ENCODE peak calls at places on chromosome 20, in seven cellular contexts. One of them, this sample, is unnamed.

GRCh38 chr20:63191400-63191799 is 24.5 kb downstream of the YTHDF1 start:
- DNase-seq in BJ: no peak
- DNase-seq in brain microvascular endothelial cell: no peak
- DNase-seq in neural progenitor cell: no peak
- DNase-seq in OCI-LY7: no peak
- DNase-seq in foreskin keratinocyte: peak
- DNase-seq in lower lobe of right lung: peak
- DNase-seq in this sample: no peak

GRCh38 chr20:35008411-35009342 is 53.0 kb downstream of the MYH7B start:
- DNase-seq in neural progenitor cell: no peak
- DNase-seq in lower lobe of right lung: no peak
- DNase-seq in foreskin keratinocyte: no peak
- DNase-seq in brain microvascular endothelial cell: no peak
- DNase-seq in OCI-LY7: no peak
- DNase-seq in BJ: no peak
- DNase-seq in this sample: no peak

GRCh38 chr20:31606928-31607639 is 2.0 kb downstream of the ID1 start:
- DNase-seq in lower lobe of right lung: peak
- DNase-seq in OCI-LY7: no peak
- DNase-seq in brain microvascular endothelial cell: no peak
- DNase-seq in neural progenitor cell: peak
- DNase-seq in BJ: no peak
- DNase-seq in foreskin keratinocyte: no peak
- DNase-seq in this sample: no peak

GRCh38 chr20:38167851-38168760 is 3.0 kb upstream of the TGM2 start:
- DNase-seq in OCI-LY7: no peak
- DNase-seq in foreskin keratinocyte: peak
- DNase-seq in brain microvascular endothelial cell: peak
- DNase-seq in BJ: peak
- DNase-seq in lower lobe of right lung: peak
- DNase-seq in neural progenitor cell: peak
- DNase-seq in this sample: no peak

GRCh38 chr20:37342231-37343177 is 3.4 kb upstream of the SRC start:
- DNase-seq in neural progenitor cell: peak
- DNase-seq in lower lobe of right lung: no peak
- DNase-seq in brain microvascular endothelial cell: no peak
- DNase-seq in OCI-LY7: peak
- DNase-seq in foreskin keratinocyte: no peak
- DNase-seq in BJ: no peak
- DNase-seq in this sample: no peak

GRCh38 chr20:64247970-64248841 is 7.3 kb upstream of the PCMTD2 start:
- DNase-seq in brain microvascular endothelial cell: no peak
- DNase-seq in neural progenitor cell: peak
- DNase-seq in BJ: no peak
- DNase-seq in foreskin keratinocyte: no peak
- DNase-seq in OCI-LY7: no peak
- DNase-seq in lower lobe of right lung: no peak
- DNase-seq in this sample: no peak

GRCh38 chr20:36606171-36607116 is 865 bp downstream of the RAB5IF start:
- DNase-seq in brain microvascular endothelial cell: peak
- DNase-seq in foreskin keratinocyte: no peak
- DNase-seq in OCI-LY7: peak
- DNase-seq in lower lobe of right lung: peak
- DNase-seq in neural progenitor cell: peak
- DNase-seq in BJ: no peak
- DNase-seq in this sample: no peak

GRCh38 chr20:25025091-25025861 is 32.7 kb downstream of the ACSS1 start:
- DNase-seq in brain microvascular endothelial cell: no peak
- DNase-seq in lower lobe of right lung: no peak
- DNase-seq in neural progenitor cell: no peak
- DNase-seq in BJ: no peak
- DNase-seq in OCI-LY7: no peak
- DNase-seq in foreskin keratinocyte: no peak
- DNase-seq in this sample: no peak

GRCh38 chr20:57282691-57283361 is 16.4 kb upstream of the BMP7 start:
- DNase-seq in BJ: no peak
- DNase-seq in brain microvascular endothelial cell: no peak
- DNase-seq in neural progenitor cell: peak
- DNase-seq in OCI-LY7: no peak
- DNase-seq in lower lobe of right lung: no peak
- DNase-seq in foreskin keratinocyte: no peak
- DNase-seq in this sample: no peak

GRCh38 chr20:24672886-24673677 is 203.7 kb downstream of the SYNDIG1 start:
- DNase-seq in OCI-LY7: no peak
- DNase-seq in neural progenitor cell: no peak
- DNase-seq in brain microvascular endothelial cell: peak
- DNase-seq in foreskin keratinocyte: peak
- DNase-seq in BJ: peak
- DNase-seq in lower lobe of right lung: no peak
- DNase-seq in this sample: no peak

GRCh38 chr20:9025643-9026042 is 43.2 kb upstream of the PLCB4 start:
- DNase-seq in brain microvascular endothelial cell: peak
- DNase-seq in foreskin keratinocyte: peak
- DNase-seq in lower lobe of right lung: no peak
- DNase-seq in OCI-LY7: no peak
- DNase-seq in neural progenitor cell: no peak
- DNase-seq in BJ: no peak
- DNase-seq in this sample: no peak

GRCh38 chr20:19210426-19211155 is 1.9 kb upstream of the SLC24A3 start:
- DNase-seq in neural progenitor cell: no peak
- DNase-seq in BJ: peak
- DNase-seq in lower lobe of right lung: no peak
- DNase-seq in OCI-LY7: no peak
- DNase-seq in foreskin keratinocyte: no peak
- DNase-seq in brain microvascular endothelial cell: no peak
- DNase-seq in this sample: no peak

GRCh38 chr20:58086763-58087566 is 141.5 kb downstream of the ANKRD60 start:
- DNase-seq in foreskin keratinocyte: peak
- DNase-seq in lower lobe of right lung: no peak
- DNase-seq in BJ: no peak
- DNase-seq in brain microvascular endothelial cell: peak
- DNase-seq in neural progenitor cell: peak
- DNase-seq in OCI-LY7: peak
- DNase-seq in this sample: peak

GRCh38 chr20:57451356-57451755 is 60.2 kb downstream of the RBM38 start:
- DNase-seq in brain microvascular endothelial cell: no peak
- DNase-seq in foreskin keratinocyte: no peak
- DNase-seq in OCI-LY7: no peak
- DNase-seq in neural progenitor cell: no peak
- DNase-seq in lower lobe of right lung: no peak
- DNase-seq in BJ: no peak
- DNase-seq in this sample: no peak

GRCh38 chr20:4369798-4370124 is 351.9 kb upstream of the PRND start:
- DNase-seq in neural progenitor cell: no peak
- DNase-seq in brain microvascular endothelial cell: no peak
- DNase-seq in lower lobe of right lung: no peak
- DNase-seq in BJ: no peak
- DNase-seq in foreskin keratinocyte: peak
- DNase-seq in OCI-LY7: peak
- DNase-seq in this sample: peak

GRCh38 chr20:13862245-13862644 is 77.4 kb downstream of the NDUFAF5 start:
- DNase-seq in BJ: no peak
- DNase-seq in lower lobe of right lung: no peak
- DNase-seq in foreskin keratinocyte: no peak
- DNase-seq in neural progenitor cell: no peak
- DNase-seq in OCI-LY7: no peak
- DNase-seq in brain microvascular endothelial cell: no peak
- DNase-seq in this sample: no peak

GRCh38 chr20:52975024-52975732 is 3.0 kb downstream of the TSHZ2 start:
- DNase-seq in foreskin keratinocyte: no peak
- DNase-seq in lower lobe of right lung: no peak
- DNase-seq in BJ: no peak
- DNase-seq in OCI-LY7: no peak
- DNase-seq in neural progenitor cell: no peak
- DNase-seq in brain microvascular endothelial cell: no peak
- DNase-seq in this sample: no peak

GRCh38 chr20:3238616-3239025 is 369 bp downstream of the SLC4A11 start:
- DNase-seq in BJ: no peak
- DNase-seq in OCI-LY7: peak
- DNase-seq in neural progenitor cell: peak
- DNase-seq in foreskin keratinocyte: no peak
- DNase-seq in brain microvascular endothelial cell: no peak
- DNase-seq in lower lobe of right lung: no peak
- DNase-seq in this sample: peak

GRCh38 chr20:44001667-44002596 is 87.3 kb downstream of the TOX2 start:
- DNase-seq in lower lobe of right lung: no peak
- DNase-seq in neural progenitor cell: no peak
- DNase-seq in OCI-LY7: no peak
- DNase-seq in foreskin keratinocyte: no peak
- DNase-seq in brain microvascular endothelial cell: no peak
- DNase-seq in BJ: no peak
- DNase-seq in this sample: peak

GRCh38 chr20:60050193-60050960 is 92.2 kb downstream of the CDH26 start:
- DNase-seq in BJ: no peak
- DNase-seq in lower lobe of right lung: no peak
- DNase-seq in foreskin keratinocyte: peak
- DNase-seq in brain microvascular endothelial cell: no peak
- DNase-seq in neural progenitor cell: no peak
- DNase-seq in OCI-LY7: no peak
- DNase-seq in this sample: no peak

GRCh38 chr20:11181964-11182363 is 508.2 kb upstream of the JAG1 start:
- DNase-seq in lower lobe of right lung: no peak
- DNase-seq in BJ: no peak
- DNase-seq in foreskin keratinocyte: no peak
- DNase-seq in neural progenitor cell: no peak
- DNase-seq in OCI-LY7: no peak
- DNase-seq in brain microvascular endothelial cell: no peak
- DNase-seq in this sample: no peak
- TF ChIP-seq CTCF in lower lobe of right lung: no peak
- TF ChIP-seq CTCF in BJ: no peak
- TF ChIP-seq CTCF in foreskin keratinocyte: peak
- TF ChIP-seq CTCF in neural progenitor cell: no peak
- TF ChIP-seq CTCF in OCI-LY7: no peak
- TF ChIP-seq CTCF in brain microvascular endothelial cell: no peak
- TF ChIP-seq CTCF in this sample: no peak

GRCh38 chr20:21767200-21767738 is 61.8 kb downstream of the PAX1 start:
- DNase-seq in OCI-LY7: no peak
- DNase-seq in neural progenitor cell: no peak
- DNase-seq in foreskin keratinocyte: no peak
- DNase-seq in BJ: no peak
- DNase-seq in lower lobe of right lung: no peak
- DNase-seq in brain microvascular endothelial cell: no peak
- DNase-seq in this sample: no peak

DNA sequence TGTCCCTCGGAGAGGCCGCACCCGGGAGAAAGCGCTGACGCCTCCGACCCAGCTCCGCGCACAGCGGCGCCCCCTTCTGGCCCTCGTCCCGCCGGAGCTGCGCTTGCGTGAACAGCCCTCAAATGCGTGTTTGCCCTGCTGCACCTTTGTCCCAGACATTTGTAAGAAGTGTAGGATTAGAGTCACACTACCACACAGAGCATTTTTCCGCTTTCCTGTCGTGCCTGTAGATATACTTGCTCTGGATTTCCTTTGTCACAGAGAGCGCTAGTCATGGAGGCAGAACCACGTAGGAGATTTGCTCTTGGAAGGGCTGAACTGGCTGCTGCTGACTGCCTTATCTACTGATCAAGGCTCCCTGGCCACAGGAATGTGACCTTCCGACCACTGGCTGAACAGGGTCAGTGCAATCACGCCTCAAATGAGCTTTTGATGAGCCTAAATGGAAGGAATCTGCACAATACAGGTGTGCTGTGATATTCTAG is 62.3 kb downstream of the PAX1 start:
- DNase-seq in OCI-LY7: no peak
- DNase-seq in BJ: no peak
- DNase-seq in lower lobe of right lung: peak
- DNase-seq in brain microvascular endothelial cell: no peak
- DNase-seq in neural progenitor cell: peak
- DNase-seq in foreskin keratinocyte: no peak
- DNase-seq in this sample: no peak
- TF ChIP-seq CTCF in OCI-LY7: peak
- TF ChIP-seq CTCF in BJ: no peak
- TF ChIP-seq CTCF in lower lobe of right lung: peak
- TF ChIP-seq CTCF in brain microvascular endothelial cell: no peak
- TF ChIP-seq CTCF in neural progenitor cell: peak
- TF ChIP-seq CTCF in foreskin keratinocyte: no peak
- TF ChIP-seq CTCF in this sample: no peak

GRCh38 chr20:45886590-45887345 is 654 bp downstream of the SPATA25 start:
- DNase-seq in OCI-LY7: no peak
- DNase-seq in BJ: no peak
- DNase-seq in lower lobe of right lung: no peak
- DNase-seq in neural progenitor cell: no peak
- DNase-seq in foreskin keratinocyte: no peak
- DNase-seq in brain microvascular endothelial cell: no peak
- DNase-seq in this sample: no peak
- TF ChIP-seq CTCF in OCI-LY7: no peak
- TF ChIP-seq CTCF in BJ: no peak
- TF ChIP-seq CTCF in lower lobe of right lung: no peak
- TF ChIP-seq CTCF in neural progenitor cell: no peak
- TF ChIP-seq CTCF in foreskin keratinocyte: no peak
- TF ChIP-seq CTCF in brain microvascular endothelial cell: no peak
- TF ChIP-seq CTCF in this sample: no peak

GRCh38 chr20:48448601-48449384 is 379.0 kb downstream of the PREX1 start:
- DNase-seq in BJ: no peak
- DNase-seq in OCI-LY7: no peak
- DNase-seq in foreskin keratinocyte: no peak
- DNase-seq in neural progenitor cell: no peak
- DNase-seq in brain microvascular endothelial cell: no peak
- DNase-seq in lower lobe of right lung: no peak
- DNase-seq in this sample: peak
- TF ChIP-seq CTCF in BJ: no peak
- TF ChIP-seq CTCF in OCI-LY7: no peak
- TF ChIP-seq CTCF in foreskin keratinocyte: no peak
- TF ChIP-seq CTCF in neural progenitor cell: no peak
- TF ChIP-seq CTCF in brain microvascular endothelial cell: no peak
- TF ChIP-seq CTCF in lower lobe of right lung: no peak
- TF ChIP-seq CTCF in this sample: peak

GRCh38 chr20:41387433-41387832 is 20.8 kb upstream of the EMILIN3 start:
- DNase-seq in brain microvascular endothelial cell: peak
- DNase-seq in OCI-LY7: no peak
- DNase-seq in lower lobe of right lung: peak
- DNase-seq in neural progenitor cell: peak
- DNase-seq in foreskin keratinocyte: no peak
- DNase-seq in BJ: no peak
- DNase-seq in this sample: no peak
- TF ChIP-seq CTCF in brain microvascular endothelial cell: peak
- TF ChIP-seq CTCF in OCI-LY7: no peak
- TF ChIP-seq CTCF in lower lobe of right lung: no peak
- TF ChIP-seq CTCF in neural progenitor cell: peak
- TF ChIP-seq CTCF in foreskin keratinocyte: no peak
- TF ChIP-seq CTCF in BJ: peak
- TF ChIP-seq CTCF in this sample: no peak